ENCODE peak calls at places on chromosomes 6 and 20, in seven cellular contexts. J is AG08396; F is thoracic aorta; I is colonic mucosa; L is stimulated activated CD8-positive, alpha-beta memory T cell treated with anti-CD3 and anti-CD28 coated beads, Interleukin-15, amount 100 ng/mL, for 24 hours; Q is NCI-H1930; T is skeletal muscle cell. E is an unnamed sample.

GRCh38 chr6:105482227-105482839 is 79.5 kb upstream of the PREP start:
- DNase-seq in J (no peak), F (no peak), I (no peak), L (no peak), Q (no peak), T (peak; percentile 82), E (no peak)

GRCh38 chr20:41738584-41739193 is 120.5 kb upstream of the CHD6 start:
- DNase-seq in J (peak; percentile 57), F (no peak), I (peak; percentile 41), L (no peak), Q (no peak), T (no peak), E (no peak)

GRCh38 chr6:84709121-84709520 is 55.3 kb downstream of the TBX18 start:
- DNase-seq in J (no peak), F (no peak), I (no peak), L (no peak), Q (no peak), T (no peak), E (no peak)

GRCh38 chr6:77034161-77034560 is 429.1 kb downstream of the HTR1B start:
- DNase-seq in J (peak; percentile 72), F (no peak), I (no peak), L (no peak), Q (no peak), T (peak; percentile 82), E (no peak)

GRCh38 chr20:62381202-62381797 is 5.6 kb upstream of the RPS21 start:
- DNase-seq in J (no peak), F (no peak), I (no peak), L (no peak), Q (no peak), T (no peak), E (no peak)

GRCh38 chr6:3213334-3213695 is 14.1 kb downstream of the TUBB2B start:
- DNase-seq in J (no peak), F (no peak), I (no peak), L (no peak), Q (no peak), T (no peak), E (no peak)

GRCh38 chr20:33684533-33685327 is 1.5 kb downstream of the E2F1 start:
- DNase-seq in J (no peak), F (no peak), I (no peak), L (no peak), Q (no peak), T (no peak), E (no peak)

GRCh38 chr20:48352628-48353027 is 475.2 kb downstream of the PREX1 start:
- DNase-seq in J (no peak), F (no peak), I (no peak), L (no peak), Q (no peak), T (no peak), E (no peak)

GRCh38 chr6:21971540-21971939 is 325.3 kb downstream of the PRL start:
- DNase-seq in J (no peak), F (no peak), I (no peak), L (no peak), Q (no peak), T (no peak), E (no peak)

GRCh38 chr6:111573118-111573883 is 32.4 kb downstream of the TRAF3IP2 start:
- DNase-seq in J (no peak), F (no peak), I (no peak), L (no peak), Q (no peak), T (peak; percentile 56), E (no peak)

GRCh38 chr6:83193747-83194582 is 808 bp downstream of the RWDD2A start:
- DNase-seq in J (peak; percentile 75), F (no peak), I (peak; percentile 62), L (peak; percentile 2), Q (no peak), T (no peak), E (peak; percentile 6)

GRCh38 chr6:151317206-151317994 is 74.0 kb downstream of the ZBTB2 start:
- DNase-seq in J (peak; percentile 53), F (no peak), I (no peak), L (no peak), Q (no peak), T (peak; percentile 91), E (no peak)

GRCh38 chr6:37663016-37663810 is 34.5 kb downstream of the MDGA1 start:
- DNase-seq in J (peak; percentile 45), F (no peak), I (no peak), L (no peak), Q (no peak), T (no peak), E (no peak)

GRCh38 chr20:56630086-56630493 is 984 bp downstream of the TFAP2C start:
- DNase-seq in J (peak; percentile 80), F (no peak), I (peak; percentile 58), L (no peak), Q (no peak), T (no peak), E (no peak)

GRCh38 chr6:126444874-126445273 is 105.0 kb downstream of the CENPW start:
- DNase-seq in J (peak; percentile 7), F (no peak), I (no peak), L (no peak), Q (no peak), T (peak; percentile 43), E (no peak)

GRCh38 chr6:11224252-11224965 is 8.1 kb downstream of the NEDD9 start:
- DNase-seq in J (no peak), F (no peak), I (no peak), L (no peak), Q (no peak), T (no peak), E (peak; percentile 23)

GRCh38 chr20:62961310-62961783 is 8.8 kb downstream of the SLC17A9 start:
- DNase-seq in J (no peak), F (no peak), I (no peak), L (no peak), Q (no peak), T (no peak), E (no peak)

GRCh38 chr6:72206606-72207005 is 320.3 kb downstream of the RIMS1 start:
- DNase-seq in J (no peak), F (no peak), I (no peak), L (no peak), Q (no peak), T (no peak), E (no peak)

GRCh38 chr6:125584468-125584939 is 164.9 kb upstream of the HEY2 start:
- DNase-seq in J (no peak), F (no peak), I (no peak), L (no peak), Q (no peak), T (no peak), E (no peak)

GRCh38 chr6:154202334-154202733 is 154.3 kb downstream of the IPCEF1 start:
- DNase-seq in J (no peak), F (no peak), I (no peak), L (no peak), Q (no peak), T (no peak), E (no peak)

GRCh38 chr20:51022803-51023616 is at the start of gene KCNG1:
- DNase-seq in J (peak; percentile 97), F (no peak), I (peak; percentile 78), L (peak; percentile 16), Q (peak; percentile 56), T (no peak), E (no peak)

GRCh38 chr20:36461600-36462439 is 79.5 kb upstream of the MYL9 start:
- DNase-seq in J (peak; percentile 62), F (no peak), I (peak; percentile 57), L (no peak), Q (no peak), T (no peak), E (peak; percentile 26)

GRCh38 chr20:3890999-3891929 is 2.1 kb downstream of the PANK2 start:
- DNase-seq in J (no peak), F (no peak), I (no peak), L (no peak), Q (no peak), T (no peak), E (no peak)

GRCh38 chr6:6626227-6626626 is 37.7 kb downstream of the LY86 start:
- DNase-seq in J (no peak), F (no peak), I (no peak), L (no peak), Q (no peak), T (no peak), E (no peak)

GRCh38 chr20:497979-498378 is 35.6 kb upstream of the TBC1D20 start:
- DNase-seq in J (peak; percentile 13), F (no peak), I (no peak), L (no peak), Q (no peak), T (no peak), E (no peak)

GRCh38 chr20:53077373-53078205 is 105.4 kb downstream of the TSHZ2 start:
- DNase-seq in J (no peak), F (no peak), I (no peak), L (no peak), Q (no peak), T (no peak), E (no peak)

GRCh38 chr20:41268402-41268801 is 49.1 kb downstream of the ZHX3 start:
- DNase-seq in J (no peak), F (no peak), I (no peak), L (no peak), Q (no peak), T (no peak), E (no peak)

GRCh38 chr6:72651967-72652956 is 30.4 kb downstream of the KCNQ5 start:
- DNase-seq in J (no peak), F (no peak), I (no peak), L (no peak), Q (no peak), T (no peak), E (no peak)

GRCh38 chr6:111842891-111843290 is 30.4 kb downstream of the FYN start:
- DNase-seq in J (peak; percentile 27), F (no peak), I (no peak), L (no peak), Q (no peak), T (no peak), E (no peak)

E was measured in effector memory CD4-positive, alpha-beta T cell.